ENCODE peak calls at places on chromosome 2, in ten cellular contexts. G is HCT116, N is lower lobe of right lung, B is cardiac fibroblast, S is prostate gland, J is bronchial epithelial cell, O is body of pancreas, U is hepatocyte, L is epithelial cell of esophagus, E is GM12864. R is an unnamed sample.

GRCh38 chr2:171571721-171572120 is 49.4 kb downstream of the CYBRD1 start:
- DNase-seq in S (no peak), L (no peak), N (no peak), B (no peak), U (no peak), E (no peak), O (no peak), G (no peak), J (no peak), R (no peak)

GRCh38 chr2:151560289-151560688 is 150.6 kb downstream of the RIF1 start:
- DNase-seq in B (peak; percentile 25), U (peak; percentile 60), N (no peak), G (no peak), E (no peak), L (peak; percentile 73), S (no peak), J (peak; percentile 86), O (peak; percentile 13), R (no peak)

GRCh38 chr2:187377335-187377734 is 70.7 kb downstream of the CALCRL start:
- DNase-seq in E (no peak), O (no peak), N (no peak), G (no peak), S (no peak), U (no peak), J (no peak), B (no peak), L (no peak), R (no peak)

GRCh38 chr2:131047920-131048560 is 45.2 kb downstream of the FAM168B start:
- DNase-seq in G (no peak), U (no peak), N (peak; percentile 33), B (no peak), E (no peak), L (no peak), J (no peak), O (no peak), S (no peak), R (no peak)

GRCh38 chr2:186129767-186130581 is 356.1 kb upstream of the ZC3H15 start:
- DNase-seq in J (peak; percentile 71), N (no peak), E (no peak), B (peak; percentile 80), G (peak; percentile 42), L (peak; percentile 40), U (no peak), S (no peak), O (peak; percentile 8), R (no peak)

GRCh38 chr2:179177694-179178093 is 86.9 kb downstream of the SESTD1 start:
- DNase-seq in J (no peak), G (no peak), U (no peak), B (no peak), N (no peak), S (no peak), E (no peak), L (no peak), O (no peak), R (no peak)

GRCh38 chr2:233084488-233084887 is 24.3 kb downstream of the INPP5D start:
- DNase-seq in O (peak; percentile 76), S (peak; percentile 16), U (no peak), G (no peak), E (no peak), B (peak; percentile 50), N (peak; percentile 72), L (peak; percentile 23), J (no peak), R (peak; percentile 74)

GRCh38 chr2:97644023-97644717 is 1.7 kb upstream of the COX5B start:
- DNase-seq in J (no peak), U (no peak), G (no peak), N (no peak), O (no peak), S (no peak), E (no peak), B (no peak), L (no peak), R (no peak)

DNA sequence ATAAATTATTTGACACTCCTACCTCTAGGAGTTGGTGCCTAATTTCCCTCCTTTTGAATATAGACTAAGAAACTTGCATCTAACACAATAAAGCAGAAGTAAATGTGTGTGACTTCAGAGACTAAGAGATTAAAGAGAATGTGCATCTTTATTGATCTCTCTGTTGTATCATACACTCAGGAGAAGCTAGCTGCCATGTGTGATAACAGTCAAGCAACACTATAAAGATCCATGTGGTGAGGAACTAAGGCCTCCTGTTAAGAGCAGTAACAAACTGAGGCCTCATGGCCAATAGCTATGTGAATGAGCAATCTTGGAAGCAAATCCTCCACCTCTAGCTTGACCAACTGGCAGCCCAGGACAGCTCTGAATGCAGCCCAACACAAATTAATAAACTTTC is 3.4 kb downstream of the FANCL start:
- DNase-seq in S (no peak), J (no peak), O (no peak), G (no peak), U (no peak), L (no peak), B (no peak), E (no peak), N (no peak), R (no peak)
- H3K4me3 ChIP-seq in S (no peak overlapping the region), J (no peak overlapping the region), O (no peak overlapping the region), G (no peak overlapping the region), U (no peak overlapping the region), L (no peak overlapping the region), B (no peak overlapping the region), E (no peak overlapping the region), N (no peak overlapping the region), R (no peak overlapping the region)

GRCh38 chr2:203855274-203855673 is 12.3 kb upstream of the CTLA4 start:
- DNase-seq in S (no peak), U (no peak), O (no peak), L (no peak), N (no peak), G (no peak), E (no peak), B (no peak), J (no peak), R (no peak)
- TF ChIP-seq CTCF in S (no peak), U (no peak), O (no peak), L (no peak), N (no peak), G (no peak), E (no peak), B (no peak), J (no peak), R (no peak)

GRCh38 chr2:109351164-109351756 is 222.3 kb downstream of the SH3RF3 start:
- DNase-seq in S (peak; percentile 56), U (no peak), O (peak; percentile 69), E (no peak), L (peak; percentile 68), N (peak; percentile 69), B (peak; percentile 74), J (peak; percentile 66), G (no peak), R (peak; percentile 83)

GRCh38 chr2:109352066-109352897 is 223.3 kb downstream of the SH3RF3 start:
- DNase-seq in J (no peak), B (no peak), E (no peak), S (no peak), O (no peak), U (no peak), G (no peak), L (no peak), N (no peak), R (no peak)

GRCh38 chr2:109349555-109350430 is 220.8 kb downstream of the SH3RF3 start:
- DNase-seq in L (no peak), G (no peak), E (no peak), N (no peak), B (no peak), O (no peak), S (no peak), U (no peak), J (no peak), R (no peak)

GRCh38 chr2:109348645-109349554 is 219.9 kb downstream of the SH3RF3 start:
- DNase-seq in U (no peak), N (no peak), G (no peak), B (no peak), E (no peak), S (no peak), O (no peak), J (no peak), L (no peak), R (no peak)

DNA sequence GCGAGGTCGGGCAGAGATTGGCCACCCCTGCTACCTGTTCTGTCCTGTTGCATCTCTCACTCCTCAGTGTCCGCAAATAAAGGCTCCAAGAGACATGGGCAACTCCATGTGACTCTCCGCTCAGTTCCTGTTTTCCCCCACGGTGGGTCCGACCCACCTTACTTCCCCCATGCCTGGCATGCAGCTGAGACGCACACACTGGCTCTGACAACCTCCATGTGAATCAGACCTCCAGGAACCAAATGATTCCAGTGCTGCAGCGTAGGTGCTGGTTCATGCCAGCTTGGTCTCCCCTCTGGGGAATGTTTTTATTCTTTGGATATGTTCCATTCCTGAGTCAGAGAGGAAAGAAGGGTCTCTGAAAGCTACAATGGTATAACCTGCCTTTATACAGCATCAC is 221.5 kb downstream of the SH3RF3 start:
- DNase-seq in U (no peak), N (no peak), E (no peak), O (no peak), L (no peak), G (no peak), S (no peak), J (no peak), B (peak; percentile 22), R (no peak)
- H3K4me3 ChIP-seq in U (no peak overlapping the region), N (no peak overlapping the region), E (no peak overlapping the region), O (no peak overlapping the region), L (no peak overlapping the region), G (no peak overlapping the region), S (no peak overlapping the region), J (no peak overlapping the region), B (no peak overlapping the region), R (no peak overlapping the region)

DNA sequence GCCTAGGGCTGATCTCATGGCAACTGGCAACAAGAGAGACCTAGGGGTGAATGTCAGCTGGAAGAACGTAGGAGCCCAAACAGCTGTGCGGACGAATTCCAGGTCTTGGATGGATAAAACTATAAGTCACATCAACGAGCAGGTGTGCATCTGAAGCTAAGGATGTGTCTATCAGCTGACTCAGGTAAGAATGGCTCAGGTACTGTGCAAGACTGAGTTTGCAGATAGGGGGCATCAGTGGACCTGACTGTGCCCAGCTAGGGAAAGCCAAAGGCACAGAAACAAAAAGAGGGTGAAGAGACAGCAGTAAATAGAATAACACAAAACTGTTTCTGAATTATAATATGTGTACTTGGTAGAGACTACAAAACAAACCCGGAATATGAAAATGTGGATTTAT is 357.3 kb downstream of the ZEB2 start:
- DNase-seq in S (peak; percentile 6), E (peak; percentile 31), B (peak; percentile 16), O (peak; percentile 57), N (no peak), U (peak; percentile 32), G (peak; percentile 7), J (peak; percentile 54), L (peak; percentile 71), R (no peak)
- TF ChIP-seq CTCF in S (peak; percentile 37), E (peak; percentile 75), B (peak; percentile 38), O (peak; percentile 56), N (peak; percentile 50), U (peak; percentile 44), G (peak; percentile 77), J (peak; percentile 80), L (peak; percentile 78), R (peak; percentile 53)